ENCODE peak calls at places on chromosomes 5 and 9, in five cellular contexts. T, A, Z, S and V are unnamed samples.

GRCh38 chr5:90898330-90899013 is 339.9 kb downstream of the ADGRV1 start:
- DNase-seq in T (no peak), A (peak; percentile 89), Z (no peak), S (no peak), V (no peak)

GRCh38 chr5:119315516-119315949 is 40.3 kb upstream of the TNFAIP8 start:
- DNase-seq in T (no peak), A (peak; percentile 44), Z (no peak), S (no peak), V (no peak)

GRCh38 chr9:133658442-133659431 is 22.6 kb downstream of the DBH start:
- DNase-seq in T (peak; percentile 53), A (peak; percentile 29), Z (peak; percentile 15), S (no peak), V (no peak)

GRCh38 chr5:154243736-154244135 is 53.2 kb downstream of the GALNT10 start:
- DNase-seq in T (no peak), A (no peak), Z (no peak), S (no peak), V (no peak)

GRCh38 chr9:73133921-73134407 is 17.7 kb upstream of the ANXA1 start:
- DNase-seq in T (no peak), A (peak; percentile 60), Z (no peak), S (no peak), V (no peak)

GRCh38 chr5:114243281-114243982 is 118.4 kb upstream of the KCNN2 start:
- DNase-seq in T (no peak), A (peak; percentile 33), Z (no peak), S (no peak), V (no peak)

GRCh38 chr9:129281506-129282145 is 103.6 kb upstream of the IER5L start:
- DNase-seq in T (peak; percentile 16), A (no peak), Z (no peak), S (no peak), V (no peak)

GRCh38 chr9:86766912-86767311 is 180.4 kb downstream of the GAS1 start:
- DNase-seq in T (no peak), A (peak; percentile 66), Z (peak; percentile 75), S (no peak), V (no peak)

GRCh38 chr9:74949859-74950258 is 2.9 kb downstream of the C9orf40 start:
- DNase-seq in T (no peak), A (no peak), Z (no peak), S (no peak), V (no peak)

GRCh38 chr9:93587651-93588347 is 11.4 kb downstream of the PHF2 start:
- DNase-seq in T (no peak), A (no peak), Z (no peak), S (no peak), V (no peak)

GRCh38 chr5:76402880-76403712 is at the start of gene IQGAP2:
- DNase-seq in T (peak; percentile 81), A (peak; percentile 27), Z (peak; percentile 37), S (peak; percentile 74), V (no peak)

GRCh38 chr5:177498013-177498847 is 826 bp upstream of the PDLIM7 start:
- DNase-seq in T (no peak), A (peak; percentile 29), Z (no peak), S (peak; percentile 18), V (no peak)

GRCh38 chr5:149035282-149035882 is 27.5 kb downstream of the SH3TC2 start:
- DNase-seq in T (peak; percentile 72), A (peak; percentile 98), Z (peak; percentile 48), S (peak; percentile 55), V (peak; percentile 33)

GRCh38 chr5:66603881-66604280 is 7.7 kb downstream of the MAST4 start:
- DNase-seq in T (no peak), A (no peak), Z (no peak), S (no peak), V (no peak)

GRCh38 chr5:134626369-134627014 is 6.1 kb downstream of the SAR1B start:
- DNase-seq in T (no peak), A (peak; percentile 61), Z (no peak), S (no peak), V (no peak)

GRCh38 chr5:82244854-82245635 is 33.1 kb downstream of the RPS23 start:
- DNase-seq in T (no peak), A (no peak), Z (no peak), S (no peak), V (no peak)

GRCh38 chr5:132829742-132830435 is 558 bp downstream of the SHROOM1 start:
- DNase-seq in T (peak; percentile 84), A (peak; percentile 64), Z (peak; percentile 38), S (peak; percentile 46), V (no peak)

GRCh38 chr9:126147186-126147585 is 179.4 kb upstream of the MVB12B start:
- DNase-seq in T (no peak), A (no peak), Z (no peak), S (no peak), V (no peak)

GRCh38 chr5:178469011-178469974 is 120.9 kb downstream of the COL23A1 start:
- DNase-seq in T (no peak), A (no peak), Z (no peak), S (no peak), V (no peak)

GRCh38 chr9:14671327-14671840 is 21.8 kb downstream of the ZDHHC21 start:
- DNase-seq in T (no peak), A (no peak), Z (no peak), S (no peak), V (no peak)

GRCh38 chr5:15501057-15501791 is 1.2 kb downstream of the FBXL7 start:
- DNase-seq in T (peak; percentile 25), A (no peak), Z (no peak), S (no peak), V (no peak)

GRCh38 chr9:81461196-81461595 is 228.2 kb downstream of the TLE1 start:
- DNase-seq in T (no peak), A (no peak), Z (no peak), S (no peak), V (no peak)

GRCh38 chr5:63613430-63613829 is 348.8 kb downstream of the HTR1A start:
- DNase-seq in T (no peak), A (peak; percentile 56), Z (no peak), S (no peak), V (no peak)

GRCh38 chr9:86660146-86660545 is 287.2 kb downstream of the GAS1 start:
- DNase-seq in T (no peak), A (no peak), Z (no peak), S (no peak), V (no peak)

GRCh38 chr9:14846871-14847311 is 63.3 kb downstream of the FREM1 start:
- DNase-seq in T (peak; percentile 60), A (peak; percentile 64), Z (peak; percentile 47), S (no peak), V (no peak)

GRCh38 chr9:137689745-137690529 is 71.1 kb downstream of the EHMT1 start:
- DNase-seq in T (no peak), A (peak; percentile 31), Z (no peak), S (no peak), V (no peak)

GRCh38 chr9:27117489-27118135 is 8.6 kb downstream of the TEK start:
- DNase-seq in T (peak; percentile 81), A (peak; percentile 89), Z (no peak), S (no peak), V (no peak)

GRCh38 chr5:139425497-139425896 is 13.8 kb downstream of the DNAJC18 start:
- DNase-seq in T (no peak), A (no peak), Z (no peak), S (no peak), V (no peak)

GRCh38 chr5:131164161-131164930 is 710 bp downstream of the HINT1 start:
- DNase-seq in T (peak; percentile 74), A (peak; percentile 64), Z (no peak), S (peak; percentile 48), V (peak; percentile 38)

GRCh38 chr9:108756746-108757490 is 98.9 kb downstream of the ACTL7B start:
- DNase-seq in T (no peak), A (peak; percentile 46), Z (peak; percentile 33), S (no peak), V (no peak)

GRCh38 chr5:36357391-36357790 is 55.7 kb upstream of the RANBP3L start:
- DNase-seq in T (no peak), A (no peak), Z (no peak), S (no peak), V (no peak)

GRCh38 chr5:172582940-172583339 is 58.1 kb upstream of the NEURL1B start:
- DNase-seq in T (no peak), A (no peak), Z (no peak), S (no peak), V (no peak)
- H3K4me1 ChIP-seq in T (no peaks in the 10 kb centered on the region), A (no peaks in the 10 kb centered on the region), Z (no peaks in the 10 kb centered on the region), S (no peaks in the 10 kb centered on the region), V (no peaks in the 10 kb centered on the region)

DNA sequence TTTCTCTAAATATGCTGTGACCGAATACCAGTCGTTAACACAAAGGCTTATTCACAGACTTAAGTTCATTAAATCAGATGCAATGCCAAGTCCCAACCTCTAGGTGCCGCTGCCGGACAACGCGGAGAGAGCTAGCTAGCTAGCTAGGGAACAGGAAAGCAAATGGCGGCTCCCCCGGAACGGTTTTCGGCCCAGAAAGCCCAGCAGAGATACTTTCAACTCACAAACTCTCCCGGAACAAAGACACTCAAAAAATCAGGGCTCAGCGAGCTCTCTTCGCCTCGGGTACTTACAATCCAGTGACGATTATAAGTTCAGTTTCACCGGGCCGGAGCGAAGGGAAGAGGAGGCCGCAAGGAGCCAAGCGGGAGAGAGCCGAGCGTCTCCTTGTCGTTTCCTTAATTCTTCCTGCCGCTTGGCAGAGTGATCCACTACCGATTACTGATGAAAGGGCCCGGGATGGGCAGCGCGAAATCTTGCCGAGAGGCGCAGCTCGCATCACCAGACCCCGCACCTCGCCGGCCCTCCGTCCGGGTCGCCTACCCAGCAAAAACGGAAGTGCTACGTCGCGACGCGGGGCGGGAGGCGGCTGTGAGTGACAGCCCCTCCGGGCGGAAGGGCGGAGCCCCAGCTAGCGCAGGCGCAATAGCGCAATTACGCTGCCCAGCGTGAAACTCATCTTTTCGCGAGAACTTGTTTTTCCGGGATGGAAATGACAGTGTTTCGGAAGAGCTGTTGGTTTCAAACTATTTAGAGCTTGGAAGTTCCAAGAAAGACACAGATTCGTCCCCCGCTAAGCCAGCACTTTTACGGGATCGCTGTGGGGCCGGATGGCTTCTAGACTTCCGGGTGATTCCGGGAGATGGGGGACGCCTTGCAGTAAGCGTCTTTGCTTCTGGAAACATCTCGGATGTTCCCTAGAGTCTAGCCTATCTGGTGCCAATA is at the start of gene TAF7:
- DNase-seq in T (peak; percentile 92), A (peak; percentile 85), Z (peak; percentile 89), S (peak; percentile 89), V (peak; percentile 38)
- H3K9me3 ChIP-seq in T (peaks cover 14% of the 10 kb centered on the region), A (peaks cover 38% of the 10 kb centered on the region), Z (peaks cover 26% of the 10 kb centered on the region), S (peaks cover 26% of the 10 kb centered on the region), V (peaks cover 50% of the 10 kb centered on the region)

DNA sequence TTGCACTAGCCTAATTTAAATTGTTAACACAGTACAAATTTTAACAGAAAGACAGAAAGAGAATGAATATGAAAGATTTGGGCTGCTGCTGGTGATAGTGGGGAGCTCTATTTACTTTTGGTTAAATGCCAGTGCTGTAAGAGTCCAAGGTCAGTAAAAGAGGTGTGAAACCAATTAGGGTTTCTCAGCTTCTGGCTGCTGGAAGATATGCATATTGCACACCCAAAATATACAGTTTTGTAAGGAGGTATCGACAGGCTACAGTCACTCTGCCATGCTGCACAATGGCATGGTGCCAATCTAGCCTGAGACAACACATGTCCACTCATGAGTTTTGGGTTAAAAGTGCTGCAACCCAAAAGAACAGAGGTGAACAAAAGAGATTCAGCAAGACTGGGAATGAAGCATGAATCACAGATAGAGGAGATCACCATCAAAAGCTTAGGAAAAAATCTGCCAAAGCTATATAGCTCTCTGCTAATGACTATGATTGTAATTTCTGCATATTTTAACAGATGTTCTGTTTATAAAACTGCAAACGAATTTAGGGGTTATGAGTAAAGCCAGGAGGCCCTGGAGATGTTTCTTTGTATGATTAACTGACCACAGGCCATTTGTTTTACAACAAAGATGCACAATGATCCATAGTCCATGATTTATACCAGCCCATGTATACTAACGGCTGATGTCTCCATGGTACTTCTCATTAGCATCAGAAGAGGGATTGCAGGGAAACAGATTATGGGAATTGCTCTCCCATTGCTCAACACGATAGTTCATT is 79.1 kb downstream of the PPP2R2B start:
- DNase-seq in T (no peak), A (no peak), Z (no peak), S (no peak), V (no peak)
- H3K4me1 ChIP-seq in T (no peaks in the 10 kb centered on the region), A (peaks cover 9% of the 10 kb centered on the region), Z (no peaks in the 10 kb centered on the region), S (no peaks in the 10 kb centered on the region), V (peaks cover 27% of the 10 kb centered on the region)

GRCh38 chr5:44795496-44795895 is 13.3 kb upstream of the MRPS30 start:
- DNase-seq in T (no peak), A (no peak), Z (no peak), S (no peak), V (no peak)
- H3K9me3 ChIP-seq in T (no peaks in the 10 kb centered on the region), A (no peaks in the 10 kb centered on the region), Z (peaks cover 3% of the 10 kb centered on the region), S (no peaks in the 10 kb centered on the region), V (peaks cover 8% of the 10 kb centered on the region)